ENCODE peak calls at places on chromosomes 11 and 22, in five cellular contexts. H, L, M, G and U are unnamed samples.

GRCh38 chr11:94046796-94047195 is 25.6 kb downstream of the HEPHL1 start:
- DNase-seq in H (no peak), L (no peak), G (no peak), M (no peak), U (no peak)

GRCh38 chr11:128603752-128604472 is 16.6 kb upstream of the ETS1 start:
- DNase-seq in H (no peak), M (no peak), G (no peak), L (no peak), U (no peak)

GRCh38 chr22:19853058-19853878 is 1.4 kb downstream of the GNB1L start:
- DNase-seq in G (no peak), M (peak; percentile 44), L (no peak), H (no peak), U (no peak)

GRCh38 chr11:33291004-33291777 is 34.0 kb downstream of the HIPK3 start:
- DNase-seq in L (peak; percentile 43), G (peak; percentile 20), H (peak; percentile 30), M (no peak), U (no peak)

GRCh38 chr11:17186932-17187692 is 20.7 kb downstream of the PIK3C2A start:
- DNase-seq in M (no peak), L (no peak), H (no peak), G (no peak), U (no peak)

GRCh38 chr22:34068011-34068410 is 147.7 kb upstream of the LARGE1 start:
- DNase-seq in H (no peak), M (no peak), L (no peak), G (no peak), U (no peak)

GRCh38 chr11:19447150-19447566 is 206.4 kb upstream of the E2F8 start:
- DNase-seq in G (no peak), M (no peak), L (no peak), H (peak; percentile 76), U (no peak)

GRCh38 chr11:71580057-71581003 is 2.3 kb downstream of the KRTAP5-11 start:
- DNase-seq in G (no peak), L (peak; percentile 69), M (no peak), H (peak; percentile 82), U (peak; percentile 79)

GRCh38 chr22:26892401-26893033 is 235.1 kb downstream of the MIAT start:
- DNase-seq in G (no peak), M (peak; percentile 56), L (peak; percentile 24), H (peak; percentile 8), U (peak; percentile 75)

GRCh38 chr22:37431811-37432707 is 4.8 kb upstream of the ELFN2 start:
- DNase-seq in H (peak; percentile 99), M (no peak), L (peak; percentile 86), G (peak; percentile 45), U (no peak)

GRCh38 chr22:44540756-44541670 is 43.0 kb upstream of the RTL6 start:
- DNase-seq in L (no peak), H (peak; percentile 38), G (no peak), M (no peak), U (no peak)

GRCh38 chr22:47190276-47190956 is 428.0 kb downstream of the TBC1D22A start:
- DNase-seq in M (no peak), G (no peak), L (no peak), H (no peak), U (no peak)

GRCh38 chr11:105811242-105811641 is 201.4 kb downstream of the GRIA4 start:
- DNase-seq in M (no peak), G (no peak), H (no peak), L (no peak), U (no peak)

GRCh38 chr11:126084608-126084912 is 21.9 kb upstream of the CDON start:
- DNase-seq in G (no peak), H (no peak), M (no peak), L (no peak), U (no peak)

GRCh38 chr11:118622376-118623290 is 15.2 kb downstream of the PHLDB1 start:
- DNase-seq in L (peak; percentile 74), G (no peak), H (peak; percentile 66), M (no peak), U (peak; percentile 39)

GRCh38 chr22:28882545-28882877 is 861 bp upstream of the ZNRF3 start:
- DNase-seq in H (no peak), L (no peak), G (no peak), M (peak; percentile 63), U (no peak)

GRCh38 chr11:23263466-23263865 is 403.2 kb upstream of the CCDC179 start:
- DNase-seq in H (no peak), G (no peak), L (no peak), M (no peak), U (no peak)

GRCh38 chr11:60842688-60843605 is 1.0 kb downstream of the CCDC86 start:
- DNase-seq in H (peak; percentile 57), M (no peak), G (no peak), L (no peak), U (no peak)

GRCh38 chr11:58905141-58905715 is 34.1 kb upstream of the GLYATL1 start:
- DNase-seq in L (no peak), H (peak; percentile 66), M (peak; percentile 68), G (no peak), U (peak; percentile 19)

GRCh38 chr11:132202621-132203020 is 832.2 kb downstream of the NTM start:
- DNase-seq in L (no peak), H (no peak), G (no peak), M (no peak), U (no peak)

GRCh38 chr22:48049116-48049515 is 1286.7 kb downstream of the TBC1D22A start:
- DNase-seq in L (no peak), M (peak; percentile 38), H (no peak), G (no peak), U (no peak)

GRCh38 chr11:105000797-105001196 is 22.2 kb downstream of the CASP5 start:
- DNase-seq in H (peak; percentile 14), G (no peak), L (peak; percentile 1), M (no peak), U (peak; percentile 9)

GRCh38 chr11:64864473-64865285 is 13.7 kb downstream of the EHD1 start:
- DNase-seq in L (no peak), H (peak; percentile 97), M (peak; percentile 86), G (peak; percentile 70), U (no peak)

GRCh38 chr11:118305726-118306125 is 1.2 kb downstream of the CD3E start:
- DNase-seq in M (no peak), G (no peak), L (no peak), H (no peak), U (no peak)

GRCh38 chr11:126647735-126648134 is 292.2 kb downstream of the ST3GAL4 start:
- DNase-seq in H (peak; percentile 82), M (no peak), L (peak; percentile 62), G (no peak), U (no peak)

GRCh38 chr22:49099496-49100124 is 728.1 kb downstream of the BRD1 start:
- DNase-seq in G (no peak), H (no peak), M (no peak), L (peak; percentile 53), U (no peak)

GRCh38 chr11:125110996-125111340 is 458 bp downstream of the TMEM218 start:
- DNase-seq in H (peak; percentile 8), L (peak; percentile 5), M (no peak), G (no peak), U (peak; percentile 8)

GRCh38 chr11:12224537-12224893 is 114.1 kb downstream of the MICAL2 start:
- DNase-seq in G (peak; percentile 62), H (peak; percentile 48), L (no peak), M (peak; percentile 82), U (peak; percentile 38)

GRCh38 chr22:29830585-29830984 is 7.5 kb downstream of the ASCC2 start:
- DNase-seq in G (no peak), L (no peak), M (no peak), H (peak; percentile 26), U (no peak)

GRCh38 chr11:69437001-69437875 is 44.2 kb upstream of the LINC01488 start:
- DNase-seq in G (no peak), M (no peak), H (no peak), L (peak; percentile 73), U (peak; percentile 68)

GRCh38 chr22:30201970-30202369 is 44.6 kb downstream of the LIF start:
- DNase-seq in G (no peak), H (peak; percentile 91), L (no peak), M (no peak), U (no peak)

GRCh38 chr11:126993599-126993998 is 7.0 kb downstream of the KIRREL3 start:
- DNase-seq in L (peak; percentile 35), G (no peak), H (no peak), M (no peak), U (no peak)

GRCh38 chr22:35617137-35617755 is at the start of gene MB:
- DNase-seq in L (no peak), H (no peak), M (peak; percentile 68), G (no peak), U (no peak)
- H3K4me3 ChIP-seq in L (no peak within 1 kb of the TSS), H (no peak within 1 kb of the TSS), M (peak within 1 kb of the TSS; percentile 55), G (no peak within 1 kb of the TSS), U (no peak within 1 kb of the TSS)

GRCh38 chr22:35846804-35847203 is 129.1 kb downstream of the APOL5 start:
- DNase-seq in M (no peak), G (no peak), L (no peak), H (no peak), U (no peak)
- H3K4me3 ChIP-seq in M (no peak overlapping the region), G (no peak overlapping the region), L (no peak overlapping the region), H (no peak overlapping the region), U (no peak overlapping the region)

DNA sequence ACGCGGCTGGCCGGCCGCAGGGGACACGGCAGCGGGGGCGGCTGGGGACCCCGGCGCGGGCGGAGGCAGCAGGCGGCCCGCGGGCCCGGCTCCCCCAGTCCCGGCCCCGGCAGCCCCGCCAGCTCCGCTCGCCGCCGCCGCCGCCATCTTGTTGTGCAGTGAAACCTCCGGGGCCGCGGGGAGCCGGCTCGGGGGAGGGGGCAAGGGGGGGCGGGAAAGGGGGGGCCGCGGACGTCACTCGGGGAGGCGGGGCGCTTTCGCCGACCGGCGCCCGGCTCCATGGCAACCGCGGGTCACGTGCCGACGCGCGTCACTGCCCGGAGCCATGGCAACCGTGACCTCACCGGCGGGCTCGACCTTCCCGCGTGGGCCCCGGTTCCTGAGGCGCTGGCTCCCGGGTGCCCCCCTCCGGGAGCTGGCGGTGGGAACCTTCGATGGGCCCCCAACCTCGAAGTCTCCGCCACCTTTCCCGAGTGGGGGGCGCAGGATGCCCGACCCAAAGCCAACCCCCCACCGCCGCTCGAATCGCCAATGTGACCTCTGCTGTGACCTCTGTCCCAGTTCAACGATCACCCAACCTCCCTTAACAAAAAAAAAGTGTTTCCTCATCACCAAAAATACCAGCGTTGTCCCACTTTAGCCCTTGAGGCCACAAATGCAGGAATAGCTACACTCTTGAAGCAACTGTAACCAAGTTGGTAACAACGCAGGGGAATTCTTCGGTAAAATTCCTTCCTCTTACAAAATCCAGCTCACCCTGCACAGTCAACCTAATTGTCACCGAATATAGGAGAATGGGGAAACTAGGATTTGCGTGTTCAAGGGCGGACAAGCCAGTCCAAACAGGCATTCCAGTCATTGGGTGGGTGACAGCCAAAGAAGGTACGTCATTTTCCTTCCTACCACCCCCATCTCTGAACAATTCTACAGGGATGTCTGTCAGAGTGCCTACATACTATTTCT is at the start of gene SIK3:
- DNase-seq in L (peak; percentile 86), M (peak; percentile 92), H (peak; percentile 90), G (peak; percentile 93), U (peak; percentile 96)
- H3K4me3 ChIP-seq in L (peak within 1 kb of the TSS; percentile 95), M (peak within 1 kb of the TSS; percentile 89), H (peak within 1 kb of the TSS; percentile 86), G (peak within 1 kb of the TSS; percentile 70), U (peak within 1 kb of the TSS; percentile 74)

GRCh38 chr22:41308544-41308947 is 7.2 kb downstream of the ZC3H7B start:
- DNase-seq in H (peak; percentile 55), G (no peak), M (no peak), L (no peak), U (no peak)
- H3K4me3 ChIP-seq in H (no peak overlapping the region), G (no peak overlapping the region), M (no peak overlapping the region), L (no peak overlapping the region), U (no peak overlapping the region)

DNA sequence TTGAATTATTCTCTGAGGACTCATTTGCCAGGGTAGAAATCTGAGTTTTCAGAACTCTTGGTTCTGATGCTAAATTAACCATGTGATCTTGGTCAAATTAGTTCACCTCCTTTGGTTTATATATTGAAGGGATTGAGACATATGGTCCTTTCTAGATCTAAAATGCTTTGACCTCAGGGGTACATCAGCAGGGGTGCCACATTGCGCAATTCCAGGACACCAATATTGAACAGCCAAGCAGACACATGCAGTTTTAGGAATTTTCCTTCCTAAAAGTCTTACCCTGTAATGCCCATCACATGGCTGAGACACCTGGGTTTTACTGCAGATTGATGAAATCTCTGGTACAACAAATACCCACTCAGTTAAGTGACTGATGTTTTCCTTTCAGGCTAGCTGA is 254.4 kb upstream of the NCAM1 start:
- DNase-seq in H (no peak), G (no peak), M (no peak), L (no peak), U (no peak)
- H3K4me3 ChIP-seq in H (no peak overlapping the region), G (no peak overlapping the region), M (no peak overlapping the region), L (no peak overlapping the region), U (no peak overlapping the region)